ENCODE peak calls at places on chromosomes 5 and 9, in ten cellular contexts. One of them, this sample, is unnamed. For H3K4me1, the result is how much of the 10 kb centered on the place peaks cover.

GRCh38 chr9:14752271-14752670 is 29.7 kb upstream of the CER1 start:
- DNase-seq in tibial artery: no peak
- DNase-seq in mesendoderm: peak
- DNase-seq in RWPE2: no peak
- DNase-seq in uterus: no peak
- DNase-seq in A549: no peak
- DNase-seq in foreskin keratinocyte: no peak
- DNase-seq in lung: no peak
- DNase-seq in A673: peak
- DNase-seq in ovary: no peak
- DNase-seq in this sample: no peak

GRCh38 chr9:33868430-33869000 is 51.6 kb downstream of the UBE2R2 start:
- DNase-seq in tibial artery: peak
- DNase-seq in mesendoderm: no peak
- DNase-seq in RWPE2: no peak
- DNase-seq in uterus: no peak
- DNase-seq in A549: no peak
- DNase-seq in foreskin keratinocyte: no peak
- DNase-seq in lung: no peak
- DNase-seq in A673: no peak
- DNase-seq in ovary: peak
- DNase-seq in this sample: no peak

GRCh38 chr5:1466631-1467265 is 21.5 kb upstream of the SLC6A3 start:
- DNase-seq in tibial artery: peak
- DNase-seq in mesendoderm: no peak
- DNase-seq in RWPE2: peak
- DNase-seq in uterus: peak
- DNase-seq in A549: no peak
- DNase-seq in foreskin keratinocyte: no peak
- DNase-seq in lung: no peak
- DNase-seq in A673: no peak
- DNase-seq in ovary: no peak
- DNase-seq in this sample: peak

GRCh38 chr9:124369236-124369797 is 45.9 kb downstream of the PSMB7 start:
- DNase-seq in tibial artery: no peak
- DNase-seq in mesendoderm: no peak
- DNase-seq in RWPE2: no peak
- DNase-seq in uterus: no peak
- DNase-seq in A549: no peak
- DNase-seq in foreskin keratinocyte: no peak
- DNase-seq in lung: no peak
- DNase-seq in A673: no peak
- DNase-seq in ovary: no peak
- DNase-seq in this sample: no peak

GRCh38 chr9:100443781-100444768 is 17.1 kb downstream of the MSANTD3 start:
- DNase-seq in tibial artery: no peak
- DNase-seq in mesendoderm: no peak
- DNase-seq in RWPE2: no peak
- DNase-seq in uterus: no peak
- DNase-seq in A549: no peak
- DNase-seq in foreskin keratinocyte: no peak
- DNase-seq in lung: no peak
- DNase-seq in A673: no peak
- DNase-seq in ovary: no peak
- DNase-seq in this sample: no peak

GRCh38 chr9:114080195-114080772 is 2.2 kb upstream of the AMBP start:
- DNase-seq in tibial artery: no peak
- DNase-seq in mesendoderm: no peak
- DNase-seq in RWPE2: no peak
- DNase-seq in uterus: no peak
- DNase-seq in A549: no peak
- DNase-seq in foreskin keratinocyte: no peak
- DNase-seq in lung: no peak
- DNase-seq in A673: no peak
- DNase-seq in ovary: no peak
- DNase-seq in this sample: peak

GRCh38 chr9:84139296-84140100 is 158.9 kb downstream of the RMI1 start:
- DNase-seq in tibial artery: no peak
- DNase-seq in mesendoderm: no peak
- DNase-seq in RWPE2: no peak
- DNase-seq in uterus: no peak
- DNase-seq in A549: peak
- DNase-seq in foreskin keratinocyte: no peak
- DNase-seq in lung: peak
- DNase-seq in A673: peak
- DNase-seq in ovary: peak
- DNase-seq in this sample: no peak

GRCh38 chr9:19028835-19029451 is 4.1 kb downstream of the SAXO1 start:
- DNase-seq in tibial artery: no peak
- DNase-seq in mesendoderm: peak
- DNase-seq in RWPE2: no peak
- DNase-seq in uterus: peak
- DNase-seq in A549: peak
- DNase-seq in foreskin keratinocyte: peak
- DNase-seq in lung: no peak
- DNase-seq in A673: peak
- DNase-seq in ovary: no peak
- DNase-seq in this sample: no peak

GRCh38 chr9:98569070-98569469 is 139.7 kb downstream of the GABBR2 start:
- DNase-seq in tibial artery: no peak
- DNase-seq in mesendoderm: no peak
- DNase-seq in RWPE2: no peak
- DNase-seq in uterus: no peak
- DNase-seq in A549: no peak
- DNase-seq in foreskin keratinocyte: no peak
- DNase-seq in lung: no peak
- DNase-seq in A673: no peak
- DNase-seq in ovary: no peak
- DNase-seq in this sample: no peak

GRCh38 chr9:134181648-134182034 is 17.3 kb upstream of the RNU6ATAC start:
- DNase-seq in tibial artery: peak
- DNase-seq in mesendoderm: no peak
- DNase-seq in RWPE2: no peak
- DNase-seq in uterus: no peak
- DNase-seq in A549: no peak
- DNase-seq in foreskin keratinocyte: no peak
- DNase-seq in lung: no peak
- DNase-seq in A673: no peak
- DNase-seq in ovary: no peak
- DNase-seq in this sample: no peak

GRCh38 chr9:86671018-86671417 is 276.3 kb downstream of the GAS1 start:
- DNase-seq in tibial artery: no peak
- DNase-seq in mesendoderm: no peak
- DNase-seq in RWPE2: no peak
- DNase-seq in uterus: no peak
- DNase-seq in A549: no peak
- DNase-seq in foreskin keratinocyte: no peak
- DNase-seq in lung: no peak
- DNase-seq in A673: no peak
- DNase-seq in ovary: no peak
- DNase-seq in this sample: no peak

DNA sequence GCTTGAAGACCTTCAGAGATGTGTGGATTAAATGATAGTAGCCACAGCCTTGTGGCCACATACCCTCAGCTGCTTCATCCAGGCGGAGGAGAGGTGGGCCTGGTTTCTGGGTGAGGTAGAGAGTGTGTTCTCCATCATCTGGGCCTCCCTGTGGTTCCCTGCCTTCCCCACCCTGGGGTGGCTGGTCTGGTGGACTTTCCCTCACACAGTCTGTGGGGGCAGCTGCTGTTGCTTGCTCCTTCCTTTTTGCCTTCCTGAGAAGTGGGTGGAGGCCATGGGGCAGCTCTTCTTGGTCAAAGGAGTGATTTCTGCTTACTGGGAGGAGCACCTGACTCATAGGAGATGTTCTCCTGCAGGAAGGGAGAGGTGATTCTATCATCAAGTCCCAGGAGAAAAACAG is 62.9 kb downstream of the PPARGC1B start:
- DNase-seq in tibial artery: no peak
- DNase-seq in mesendoderm: no peak
- DNase-seq in RWPE2: no peak
- DNase-seq in uterus: no peak
- DNase-seq in A549: peak
- DNase-seq in foreskin keratinocyte: peak
- DNase-seq in lung: no peak
- DNase-seq in A673: no peak
- DNase-seq in ovary: no peak
- DNase-seq in this sample: no peak
- H3K4me1 ChIP-seq in tibial artery: under half
- H3K4me1 ChIP-seq in mesendoderm: under half
- H3K4me1 ChIP-seq in RWPE2: under half
- H3K4me1 ChIP-seq in uterus: under half
- H3K4me1 ChIP-seq in A549: under half
- H3K4me1 ChIP-seq in foreskin keratinocyte: under half
- H3K4me1 ChIP-seq in lung: under half
- H3K4me1 ChIP-seq in A673: under half
- H3K4me1 ChIP-seq in ovary: under half
- H3K4me1 ChIP-seq in this sample: under half

GRCh38 chr9:92295240-92295790 is 1.8 kb upstream of the IARS1 start:
- DNase-seq in tibial artery: no peak
- DNase-seq in mesendoderm: peak
- DNase-seq in RWPE2: no peak
- DNase-seq in uterus: no peak
- DNase-seq in A549: no peak
- DNase-seq in foreskin keratinocyte: no peak
- DNase-seq in lung: no peak
- DNase-seq in A673: no peak
- DNase-seq in ovary: no peak
- DNase-seq in this sample: no peak

GRCh38 chr9:92298036-92298435 is 4.5 kb upstream of the IARS1 start:
- DNase-seq in tibial artery: no peak
- DNase-seq in mesendoderm: no peak
- DNase-seq in RWPE2: no peak
- DNase-seq in uterus: no peak
- DNase-seq in A549: no peak
- DNase-seq in foreskin keratinocyte: no peak
- DNase-seq in lung: no peak
- DNase-seq in A673: no peak
- DNase-seq in ovary: no peak
- DNase-seq in this sample: no peak

GRCh38 chr9:92300935-92301334 is 7.4 kb upstream of the IARS1 start:
- DNase-seq in tibial artery: no peak
- DNase-seq in mesendoderm: no peak
- DNase-seq in RWPE2: no peak
- DNase-seq in uterus: no peak
- DNase-seq in A549: no peak
- DNase-seq in foreskin keratinocyte: no peak
- DNase-seq in lung: no peak
- DNase-seq in A673: no peak
- DNase-seq in ovary: no peak
- DNase-seq in this sample: no peak

GRCh38 chr9:92295827-92296258 is 2.3 kb upstream of the IARS1 start:
- DNase-seq in tibial artery: no peak
- DNase-seq in mesendoderm: peak
- DNase-seq in RWPE2: no peak
- DNase-seq in uterus: no peak
- DNase-seq in A549: no peak
- DNase-seq in foreskin keratinocyte: peak
- DNase-seq in lung: no peak
- DNase-seq in A673: no peak
- DNase-seq in ovary: no peak
- DNase-seq in this sample: no peak

DNA sequence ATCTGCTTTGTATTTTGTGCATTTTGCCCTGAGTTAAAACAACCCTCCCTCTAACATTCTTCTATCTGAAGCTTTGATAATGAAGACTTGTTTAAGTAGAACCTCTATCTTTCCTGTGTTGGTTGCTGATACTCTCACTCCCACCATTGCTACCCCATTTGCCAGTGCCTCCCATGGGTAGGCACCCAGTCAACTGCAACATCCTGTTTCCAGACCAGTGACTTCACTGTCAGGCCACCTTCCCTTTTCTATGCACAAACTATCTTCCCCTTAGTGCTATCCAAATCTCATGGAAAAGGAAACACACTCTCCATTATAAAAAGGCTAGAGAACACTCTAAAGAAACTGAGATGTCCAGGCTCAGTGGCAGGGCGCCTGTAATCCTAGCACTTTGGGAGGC is 5.6 kb upstream of the IARS1 start:
- DNase-seq in tibial artery: no peak
- DNase-seq in mesendoderm: no peak
- DNase-seq in RWPE2: no peak
- DNase-seq in uterus: no peak
- DNase-seq in A549: no peak
- DNase-seq in foreskin keratinocyte: no peak
- DNase-seq in lung: no peak
- DNase-seq in A673: no peak
- DNase-seq in ovary: no peak
- DNase-seq in this sample: no peak
- H3K4me1 ChIP-seq in tibial artery: under half
- H3K4me1 ChIP-seq in mesendoderm: under half
- H3K4me1 ChIP-seq in RWPE2: under half
- H3K4me1 ChIP-seq in uterus: under half
- H3K4me1 ChIP-seq in A549: under half
- H3K4me1 ChIP-seq in foreskin keratinocyte: under half
- H3K4me1 ChIP-seq in lung: under half
- H3K4me1 ChIP-seq in A673: under half
- H3K4me1 ChIP-seq in ovary: under half
- H3K4me1 ChIP-seq in this sample: under half

GRCh38 chr5:173920866-173921265 is 32.7 kb downstream of the CPEB4 start:
- DNase-seq in tibial artery: no peak
- DNase-seq in mesendoderm: no peak
- DNase-seq in RWPE2: no peak
- DNase-seq in uterus: no peak
- DNase-seq in A549: no peak
- DNase-seq in foreskin keratinocyte: no peak
- DNase-seq in lung: no peak
- DNase-seq in A673: no peak
- DNase-seq in ovary: no peak
- DNase-seq in this sample: no peak
- H3K4me1 ChIP-seq in tibial artery: half or more
- H3K4me1 ChIP-seq in mesendoderm: under half
- H3K4me1 ChIP-seq in RWPE2: under half
- H3K4me1 ChIP-seq in uterus: under half
- H3K4me1 ChIP-seq in A549: half or more
- H3K4me1 ChIP-seq in foreskin keratinocyte: under half
- H3K4me1 ChIP-seq in lung: under half
- H3K4me1 ChIP-seq in A673: under half
- H3K4me1 ChIP-seq in ovary: under half
- H3K4me1 ChIP-seq in this sample: half or more

DNA sequence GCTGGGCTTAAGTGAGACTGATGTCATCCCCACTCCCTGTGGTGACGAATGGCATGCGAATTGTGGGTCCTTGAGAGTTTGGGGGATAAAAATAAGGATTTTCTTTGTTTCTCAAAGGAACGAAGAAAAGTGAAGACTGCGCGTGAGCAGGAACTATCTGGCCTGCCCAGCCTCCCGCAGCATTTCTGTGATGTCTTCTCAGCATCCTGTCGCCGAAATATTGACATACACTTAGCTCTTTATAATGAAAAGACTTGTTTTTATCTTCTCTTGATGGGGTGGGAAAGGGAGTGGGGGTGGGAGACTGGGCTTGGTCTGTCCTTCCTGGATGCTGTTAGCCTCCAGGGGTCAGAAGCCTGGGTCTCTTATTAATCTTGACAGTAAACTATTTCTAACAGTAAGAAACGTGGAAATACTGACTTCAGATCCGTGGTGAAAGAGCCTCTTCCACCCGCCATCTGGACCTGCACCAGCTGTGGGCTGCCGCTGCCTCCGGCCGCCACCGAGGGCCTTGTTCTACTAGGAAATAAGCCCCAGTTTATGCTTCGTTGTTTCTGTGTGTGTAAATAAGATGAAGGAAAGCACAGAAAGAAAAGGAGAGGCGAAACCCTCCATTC is 239.6 kb downstream of the FANCC start:
- DNase-seq in tibial artery: peak
- DNase-seq in mesendoderm: peak
- DNase-seq in RWPE2: no peak
- DNase-seq in uterus: no peak
- DNase-seq in A549: no peak
- DNase-seq in foreskin keratinocyte: no peak
- DNase-seq in lung: no peak
- DNase-seq in A673: no peak
- DNase-seq in ovary: no peak
- DNase-seq in this sample: no peak
- H3K4me1 ChIP-seq in tibial artery: half or more
- H3K4me1 ChIP-seq in mesendoderm: under half
- H3K4me1 ChIP-seq in RWPE2: under half
- H3K4me1 ChIP-seq in uterus: under half
- H3K4me1 ChIP-seq in A549: half or more
- H3K4me1 ChIP-seq in foreskin keratinocyte: under half
- H3K4me1 ChIP-seq in lung: under half
- H3K4me1 ChIP-seq in A673: under half
- H3K4me1 ChIP-seq in ovary: under half
- H3K4me1 ChIP-seq in this sample: under half